ENCODE peak calls at places on chromosomes 3 and 15, in nine cellular contexts. C is AG08395; I is NCI-H1417 treated with DMSO at 0.1 percent for 48 hours; A is trophoblast cell; Y is activated CD4-positive, alpha-beta T cell treated with anti-CD3 and anti-CD28 coated beads, Interleukin-2, amount 50 U/mL, for 24 hours; U is activated T-cell treated with anti-CD3 and anti-CD28 coated beads for 4 hours; Q is IMR-90; L is left cardiac atrium; B is HEK293T. J is an unnamed sample.

GRCh38 chr15:78676424-78677110 is 35.6 kb upstream of the CHRNB4 start:
- DNase-seq in C (no peak), I (no peak), A (no peak), Y (no peak), U (no peak), Q (no peak), L (no peak), B (no peak), J (no peak)

GRCh38 chr3:139522421-139522820 is 17.1 kb downstream of the RBP1 start:
- DNase-seq in C (no peak), I (no peak), A (no peak), Y (no peak), U (no peak), Q (no peak), L (no peak), B (no peak), J (no peak)

GRCh38 chr3:106862067-106862466 is 515.2 kb upstream of the CCDC54 start:
- DNase-seq in C (peak), I (no peak), A (no peak), Y (no peak), U (no peak), Q (peak), L (no peak), B (no peak), J (peak)

GRCh38 chr15:48579945-48580671 is 65.4 kb downstream of the FBN1 start:
- DNase-seq in C (no peak), I (no peak), A (peak), Y (no peak), U (no peak), Q (peak), L (no peak), B (no peak), J (no peak)

GRCh38 chr3:48267782-48268181 is 26.9 kb downstream of the ZNF589 start:
- DNase-seq in C (no peak), I (no peak), A (no peak), Y (no peak), U (no peak), Q (no peak), L (no peak), B (no peak), J (no peak)

GRCh38 chr3:170055209-170055608 is 17.4 kb downstream of the GPR160 start:
- DNase-seq in C (peak), I (no peak), A (no peak), Y (no peak), U (no peak), Q (peak), L (no peak), B (no peak), J (no peak)

GRCh38 chr3:187736418-187736871 is 8.8 kb downstream of the BCL6 start:
- DNase-seq in C (peak), I (no peak), A (peak), Y (no peak), U (no peak), Q (peak), L (peak), B (no peak), J (no peak)

GRCh38 chr15:81567924-81568323 is 193.9 kb upstream of the TMC3 start:
- DNase-seq in C (no peak), I (no peak), A (no peak), Y (no peak), U (no peak), Q (no peak), L (no peak), B (no peak), J (no peak)

GRCh38 chr15:97986781-97987180 is 26.3 kb downstream of the ARRDC4 start:
- DNase-seq in C (no peak), I (no peak), A (no peak), Y (no peak), U (no peak), Q (no peak), L (no peak), B (no peak), J (no peak)

GRCh38 chr3:114892117-114892870 is 254.8 kb downstream of the ZBTB20 start:
- DNase-seq in C (no peak), I (no peak), A (no peak), Y (no peak), U (no peak), Q (no peak), L (no peak), B (no peak), J (no peak)

GRCh38 chr3:49901351-49902339 is 2.0 kb downstream of the MST1R start:
- DNase-seq in C (no peak), I (no peak), A (no peak), Y (no peak), U (no peak), Q (peak), L (no peak), B (no peak), J (no peak)

GRCh38 chr3:113054552-113054951 is 63.8 kb downstream of the GTPBP8 start:
- DNase-seq in C (peak), I (no peak), A (no peak), Y (no peak), U (no peak), Q (peak), L (no peak), B (no peak), J (no peak)

GRCh38 chr15:34795267-34796081 is at the start of gene ACTC1:
- DNase-seq in C (peak), I (no peak), A (peak), Y (no peak), U (no peak), Q (peak), L (peak), B (no peak), J (no peak)

GRCh38 chr3:183279371-183279770 is 26.3 kb downstream of the B3GNT5 start:
- DNase-seq in C (no peak), I (no peak), A (no peak), Y (no peak), U (no peak), Q (no peak), L (no peak), B (no peak), J (no peak)

GRCh38 chr15:98874773-98875172 is 132.8 kb downstream of the PGPEP1L start:
- DNase-seq in C (no peak), I (no peak), A (no peak), Y (no peak), U (no peak), Q (no peak), L (no peak), B (no peak), J (no peak)

GRCh38 chr3:81922404-81922803 is 161.0 kb upstream of the GBE1 start:
- DNase-seq in C (no peak), I (no peak), A (no peak), Y (no peak), U (no peak), Q (no peak), L (no peak), B (no peak), J (no peak)

GRCh38 chr3:141410861-141411771 is 42.8 kb downstream of the ZBTB38 start:
- DNase-seq in C (no peak), I (no peak), A (no peak), Y (no peak), U (peak), Q (peak), L (no peak), B (no peak), J (no peak)

GRCh38 chr15:88707766-88708165 is 69.0 kb downstream of the ISG20 start:
- DNase-seq in C (no peak), I (no peak), A (no peak), Y (no peak), U (no peak), Q (no peak), L (no peak), B (no peak), J (no peak)

GRCh38 chr3:123119388-123119787 is 52.6 kb downstream of the PDIA5 start:
- DNase-seq in C (no peak), I (no peak), A (no peak), Y (no peak), U (no peak), Q (no peak), L (no peak), B (no peak), J (no peak)

GRCh38 chr3:17632401-17633100 is 109.9 kb downstream of the TBC1D5 start:
- DNase-seq in C (peak), I (no peak), A (no peak), Y (no peak), U (no peak), Q (peak), L (no peak), B (no peak), J (no peak)

GRCh38 chr15:39851505-39852082 is 68.5 kb downstream of the GPR176 start:
- DNase-seq in C (no peak), I (no peak), A (no peak), Y (no peak), U (no peak), Q (peak), L (no peak), B (no peak), J (peak)

GRCh38 chr3:194287392-194287791 is 63.7 kb downstream of the CPN2 start:
- DNase-seq in C (no peak), I (no peak), A (no peak), Y (no peak), U (no peak), Q (no peak), L (no peak), B (no peak), J (no peak)

GRCh38 chr15:72086010-72086697 is 31.8 kb downstream of the MYO9A start:
- DNase-seq in C (no peak), I (no peak), A (no peak), Y (no peak), U (no peak), Q (no peak), L (no peak), B (no peak), J (no peak)

GRCh38 chr3:87771338-87772059 is 287.3 kb downstream of the CGGBP1 start:
- DNase-seq in C (no peak), I (no peak), A (no peak), Y (no peak), U (no peak), Q (peak), L (peak), B (peak), J (peak)

GRCh38 chr3:43959498-43960447 is 269.0 kb downstream of the ABHD5 start:
- DNase-seq in C (no peak), I (no peak), A (no peak), Y (no peak), U (no peak), Q (no peak), L (no peak), B (peak), J (no peak)

GRCh38 chr3:23389089-23389488 is 186.0 kb downstream of the UBE2E2 start:
- DNase-seq in C (no peak), I (no peak), A (no peak), Y (no peak), U (no peak), Q (no peak), L (no peak), B (no peak), J (no peak)

GRCh38 chr3:159322322-159322939 is 520.6 kb downstream of the MFSD1 start:
- DNase-seq in C (peak), I (no peak), A (peak), Y (no peak), U (no peak), Q (peak), L (peak), B (peak), J (no peak)

GRCh38 chr15:75723847-75724660 is 11.4 kb upstream of the CSPG4 start:
- DNase-seq in C (peak), I (no peak), A (peak), Y (no peak), U (no peak), Q (peak), L (peak), B (peak), J (peak)

GRCh38 chr15:65613365-65613764 is 2.4 kb upstream of the INTS14 start:
- DNase-seq in C (no peak), I (no peak), A (no peak), Y (no peak), U (no peak), Q (no peak), L (no peak), B (no peak), J (no peak)